ENCODE peak calls at places on chromosomes 7 and 10, in six cellular contexts. One of them, this sample, is unnamed.

GRCh38 chr10:17453377-17454091 is 861 bp downstream of the ST8SIA6 start:
- DNase-seq in A549: peak
- DNase-seq in HepG2: no peak
- DNase-seq in K562: peak
- DNase-seq in endothelial cell of umbilical vein: peak
- DNase-seq in GM12878: no peak
- DNase-seq in this sample: no peak

GRCh38 chr7:17371656-17372524 is 73.4 kb downstream of the AHR start:
- DNase-seq in A549: peak
- DNase-seq in K562: no peak
- DNase-seq in endothelial cell of umbilical vein: peak
- DNase-seq in GM12878: no peak
- DNase-seq in HepG2: peak
- DNase-seq in this sample: peak

GRCh38 chr10:52216852-52217251 is 97.2 kb upstream of the DKK1 start:
- DNase-seq in endothelial cell of umbilical vein: peak
- DNase-seq in A549: no peak
- DNase-seq in GM12878: peak
- DNase-seq in HepG2: no peak
- DNase-seq in K562: no peak
- DNase-seq in this sample: peak

GRCh38 chr10:126290232-126290631 is 98.0 kb downstream of the ADAM12 start:
- DNase-seq in A549: no peak
- DNase-seq in HepG2: no peak
- DNase-seq in endothelial cell of umbilical vein: no peak
- DNase-seq in GM12878: no peak
- DNase-seq in K562: no peak
- DNase-seq in this sample: no peak

GRCh38 chr10:17811466-17811865 is 2.3 kb downstream of the MRC1 start:
- DNase-seq in K562: no peak
- DNase-seq in endothelial cell of umbilical vein: no peak
- DNase-seq in HepG2: no peak
- DNase-seq in GM12878: no peak
- DNase-seq in A549: no peak
- DNase-seq in this sample: no peak

GRCh38 chr7:30412810-30413504 is 65.6 kb downstream of the NOD1 start:
- DNase-seq in HepG2: peak
- DNase-seq in endothelial cell of umbilical vein: peak
- DNase-seq in A549: peak
- DNase-seq in K562: peak
- DNase-seq in GM12878: peak
- DNase-seq in this sample: peak

GRCh38 chr10:4767033-4767814 is 58.8 kb upstream of the AKR1E2 start:
- DNase-seq in GM12878: no peak
- DNase-seq in HepG2: peak
- DNase-seq in K562: no peak
- DNase-seq in endothelial cell of umbilical vein: peak
- DNase-seq in A549: peak
- DNase-seq in this sample: peak

GRCh38 chr10:58351616-58352578 is 17.1 kb downstream of the UBE2D1 start:
- DNase-seq in K562: no peak
- DNase-seq in A549: no peak
- DNase-seq in endothelial cell of umbilical vein: no peak
- DNase-seq in GM12878: no peak
- DNase-seq in HepG2: no peak
- DNase-seq in this sample: no peak

GRCh38 chr10:25869609-25870008 is 64.4 kb upstream of the MYO3A start:
- DNase-seq in A549: no peak
- DNase-seq in endothelial cell of umbilical vein: no peak
- DNase-seq in K562: no peak
- DNase-seq in HepG2: no peak
- DNase-seq in GM12878: no peak
- DNase-seq in this sample: no peak

GRCh38 chr7:143299840-143300239 is 11.7 kb downstream of the CASP2 start:
- DNase-seq in endothelial cell of umbilical vein: peak
- DNase-seq in A549: peak
- DNase-seq in GM12878: no peak
- DNase-seq in K562: peak
- DNase-seq in HepG2: peak
- DNase-seq in this sample: peak

DNA sequence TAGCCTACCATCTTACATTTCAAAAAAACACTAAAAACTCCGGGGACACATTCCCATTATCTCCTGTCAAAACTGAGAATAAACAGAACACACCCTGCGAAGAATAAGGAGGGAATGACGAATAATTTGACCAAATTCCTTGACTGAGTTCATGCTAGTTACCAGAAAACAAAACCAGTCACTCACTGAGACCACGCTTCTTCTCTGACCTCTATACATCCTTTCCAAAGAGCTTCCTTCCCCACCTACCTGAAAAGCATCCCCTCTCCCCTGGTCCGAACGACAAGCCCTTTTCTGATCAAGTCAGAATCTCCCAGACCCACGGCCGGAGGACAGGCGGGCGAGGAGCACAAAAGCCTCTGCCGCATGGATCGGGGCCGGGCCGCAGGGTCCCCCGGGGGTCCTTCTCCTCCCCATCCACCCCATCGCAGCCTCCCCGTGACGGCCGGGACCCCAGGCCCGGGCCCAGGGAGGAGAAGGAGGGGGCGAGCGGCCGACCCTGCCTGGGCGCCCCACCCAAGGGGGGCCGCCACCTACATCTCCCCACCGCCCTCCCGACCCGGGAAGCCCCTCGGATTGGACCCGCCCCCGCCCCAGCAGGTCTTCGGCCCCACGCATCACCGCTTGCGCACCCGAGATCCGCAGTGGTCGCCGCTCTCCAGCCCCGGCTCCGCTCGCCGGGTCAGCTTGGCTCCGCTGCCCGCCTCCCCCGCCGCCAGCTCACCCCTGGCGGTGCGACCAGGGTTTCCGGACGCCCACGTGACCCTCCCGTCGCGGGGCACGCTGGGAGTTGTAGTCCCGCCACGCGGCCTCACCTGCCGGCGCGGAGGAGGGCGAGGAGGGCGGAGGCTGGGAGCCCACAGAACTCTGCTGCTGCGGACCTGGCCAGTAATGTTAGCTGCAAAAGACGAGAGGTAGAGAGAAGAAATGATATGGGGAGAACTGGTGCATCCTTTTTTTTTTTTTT is at the start of gene SLC37A3:
- DNase-seq in HepG2: peak
- DNase-seq in K562: peak
- DNase-seq in endothelial cell of umbilical vein: peak
- DNase-seq in A549: peak
- DNase-seq in GM12878: peak
- DNase-seq in this sample: peak
- TF ChIP-seq CTCF in HepG2: peak
- TF ChIP-seq CTCF in K562: no peak
- TF ChIP-seq CTCF in endothelial cell of umbilical vein: no peak
- TF ChIP-seq CTCF in A549: no peak
- TF ChIP-seq CTCF in GM12878: no peak
- TF ChIP-seq CTCF in this sample: no peak

GRCh38 chr10:63466168-63466935 is 575 bp upstream of the JMJD1C start:
- DNase-seq in GM12878: no peak
- DNase-seq in HepG2: peak
- DNase-seq in A549: peak
- DNase-seq in K562: peak
- DNase-seq in endothelial cell of umbilical vein: peak
- DNase-seq in this sample: peak
- TF ChIP-seq MYC in GM12878: no peak
- TF ChIP-seq MYC in HepG2: no peak
- TF ChIP-seq MYC in A549: no peak
- TF ChIP-seq MYC in K562: peak
- TF ChIP-seq MYC in endothelial cell of umbilical vein: no peak
- TF ChIP-seq MYC in this sample: no peak

GRCh38 chr7:158750702-158751101 is 46.1 kb upstream of the NCAPG2 start:
- DNase-seq in endothelial cell of umbilical vein: no peak
- DNase-seq in A549: no peak
- DNase-seq in GM12878: no peak
- DNase-seq in K562: no peak
- DNase-seq in HepG2: no peak
- DNase-seq in this sample: no peak

GRCh38 chr7:158751743-158752142 is 47.1 kb upstream of the NCAPG2 start:
- DNase-seq in GM12878: no peak
- DNase-seq in A549: no peak
- DNase-seq in K562: no peak
- DNase-seq in HepG2: no peak
- DNase-seq in endothelial cell of umbilical vein: no peak
- DNase-seq in this sample: no peak

GRCh38 chr7:158751199-158751598 is 46.6 kb upstream of the NCAPG2 start:
- DNase-seq in GM12878: no peak
- DNase-seq in A549: no peak
- DNase-seq in K562: no peak
- DNase-seq in HepG2: no peak
- DNase-seq in endothelial cell of umbilical vein: no peak
- DNase-seq in this sample: no peak

GRCh38 chr7:158754746-158755444 is 50.3 kb upstream of the NCAPG2 start:
- DNase-seq in A549: no peak
- DNase-seq in K562: no peak
- DNase-seq in endothelial cell of umbilical vein: peak
- DNase-seq in HepG2: no peak
- DNase-seq in GM12878: no peak
- DNase-seq in this sample: no peak

GRCh38 chr7:158753900-158754299 is 49.3 kb upstream of the NCAPG2 start:
- DNase-seq in A549: no peak
- DNase-seq in endothelial cell of umbilical vein: no peak
- DNase-seq in GM12878: no peak
- DNase-seq in HepG2: no peak
- DNase-seq in K562: no peak
- DNase-seq in this sample: no peak
- H3K4me3 ChIP-seq in A549: no peak
- H3K4me3 ChIP-seq in endothelial cell of umbilical vein: no peak
- H3K4me3 ChIP-seq in GM12878: no peak
- H3K4me3 ChIP-seq in HepG2: no peak
- H3K4me3 ChIP-seq in K562: no peak
- H3K4me3 ChIP-seq in this sample: no peak

GRCh38 chr10:125107972-125108580 is 52.3 kb downstream of the CTBP2 start:
- DNase-seq in HepG2: no peak
- DNase-seq in GM12878: no peak
- DNase-seq in A549: no peak
- DNase-seq in K562: no peak
- DNase-seq in endothelial cell of umbilical vein: no peak
- DNase-seq in this sample: no peak
- TF ChIP-seq CTCF in HepG2: no peak
- TF ChIP-seq CTCF in GM12878: no peak
- TF ChIP-seq CTCF in A549: no peak
- TF ChIP-seq CTCF in K562: no peak
- TF ChIP-seq CTCF in endothelial cell of umbilical vein: no peak
- TF ChIP-seq CTCF in this sample: no peak

GRCh38 chr7:1818581-1819200 is 148.6 kb downstream of the ELFN1 start:
- DNase-seq in endothelial cell of umbilical vein: no peak
- DNase-seq in HepG2: no peak
- DNase-seq in A549: no peak
- DNase-seq in GM12878: no peak
- DNase-seq in K562: no peak
- DNase-seq in this sample: no peak
- TF ChIP-seq MYC in endothelial cell of umbilical vein: no peak
- TF ChIP-seq MYC in HepG2: no peak
- TF ChIP-seq MYC in A549: no peak
- TF ChIP-seq MYC in GM12878: no peak
- TF ChIP-seq MYC in K562: no peak
- TF ChIP-seq MYC in this sample: no peak

DNA sequence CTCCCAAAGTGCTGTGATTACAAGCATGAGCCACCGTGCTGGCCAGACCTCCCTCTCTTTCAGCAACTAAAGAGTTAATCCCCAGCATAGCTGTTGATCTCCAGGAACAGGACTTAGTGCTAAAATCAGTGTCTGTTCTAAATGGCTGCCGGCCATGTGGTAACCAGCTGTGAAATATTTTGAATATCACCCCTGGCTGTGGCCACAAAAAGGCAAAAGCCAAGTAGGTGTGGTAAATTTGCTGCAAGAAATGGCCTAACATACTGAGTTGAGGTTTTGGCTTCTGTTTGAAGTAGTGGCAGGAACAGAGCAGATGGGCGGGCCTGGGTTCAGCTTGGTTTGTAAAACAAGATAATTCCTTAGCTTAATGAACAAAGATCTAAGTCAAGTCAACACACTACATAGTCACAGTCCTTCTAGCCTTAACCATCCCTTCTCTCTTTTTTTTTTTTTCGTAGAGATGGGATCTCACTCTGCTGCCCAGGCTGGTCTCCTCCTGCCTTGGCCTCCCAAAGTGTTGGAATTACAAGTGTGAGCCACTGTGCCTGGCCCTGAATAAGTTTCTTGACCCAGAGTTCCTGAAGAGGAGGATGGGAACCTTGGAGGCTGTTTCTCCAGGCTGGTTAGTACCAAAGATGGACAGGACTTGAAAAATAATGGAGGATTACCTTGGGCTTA is 22.7 kb upstream of the AGFG2 start:
- DNase-seq in HepG2: peak
- DNase-seq in endothelial cell of umbilical vein: no peak
- DNase-seq in K562: peak
- DNase-seq in A549: peak
- DNase-seq in GM12878: peak
- DNase-seq in this sample: no peak
- H3K4me3 ChIP-seq in HepG2: no peak
- H3K4me3 ChIP-seq in endothelial cell of umbilical vein: no peak
- H3K4me3 ChIP-seq in K562: no peak
- H3K4me3 ChIP-seq in A549: no peak
- H3K4me3 ChIP-seq in GM12878: no peak
- H3K4me3 ChIP-seq in this sample: no peak

GRCh38 chr10:117078168-117078837 is 59.8 kb downstream of the VAX1 start:
- DNase-seq in GM12878: no peak
- DNase-seq in A549: no peak
- DNase-seq in K562: no peak
- DNase-seq in endothelial cell of umbilical vein: no peak
- DNase-seq in HepG2: no peak
- DNase-seq in this sample: no peak

GRCh38 chr10:117071293-117072050 is 66.5 kb upstream of the SHTN1 start:
- DNase-seq in HepG2: no peak
- DNase-seq in A549: no peak
- DNase-seq in K562: no peak
- DNase-seq in endothelial cell of umbilical vein: no peak
- DNase-seq in GM12878: no peak
- DNase-seq in this sample: no peak

GRCh38 chr10:117075064-117075463 is 63.0 kb downstream of the VAX1 start:
- DNase-seq in endothelial cell of umbilical vein: no peak
- DNase-seq in K562: no peak
- DNase-seq in GM12878: no peak
- DNase-seq in HepG2: no peak
- DNase-seq in A549: peak
- DNase-seq in this sample: no peak

DNA sequence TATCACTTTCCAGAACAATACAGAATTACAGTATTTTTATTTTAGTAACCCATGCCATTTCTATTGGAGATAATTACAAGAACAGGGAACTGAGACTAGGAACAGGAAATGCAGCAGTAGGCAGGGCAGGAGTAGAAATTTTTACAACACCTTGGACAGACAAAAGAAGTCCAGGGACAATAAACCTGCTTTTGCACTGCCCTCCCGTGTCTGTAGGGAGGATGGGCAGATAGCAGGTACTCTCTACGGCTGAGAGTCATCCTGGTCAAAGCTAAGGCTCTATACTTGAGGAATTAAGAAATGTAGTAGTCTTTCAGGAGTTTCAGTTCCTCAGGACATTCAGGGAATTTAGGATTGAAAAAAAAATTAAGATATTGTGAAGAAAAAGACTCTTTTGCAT is 63.4 kb downstream of the VAX1 start:
- DNase-seq in K562: no peak
- DNase-seq in A549: peak
- DNase-seq in GM12878: no peak
- DNase-seq in endothelial cell of umbilical vein: no peak
- DNase-seq in HepG2: peak
- DNase-seq in this sample: no peak
- TF ChIP-seq CTCF in K562: peak
- TF ChIP-seq CTCF in A549: peak
- TF ChIP-seq CTCF in GM12878: peak
- TF ChIP-seq CTCF in endothelial cell of umbilical vein: no peak
- TF ChIP-seq CTCF in HepG2: peak
- TF ChIP-seq CTCF in this sample: no peak

GRCh38 chr10:50216894-50217293 is 34.4 kb downstream of the ASAH2 start:
- DNase-seq in endothelial cell of umbilical vein: no peak
- DNase-seq in HepG2: peak
- DNase-seq in K562: no peak
- DNase-seq in GM12878: no peak
- DNase-seq in A549: no peak
- DNase-seq in this sample: peak
- TF ChIP-seq MYC in endothelial cell of umbilical vein: no peak
- TF ChIP-seq MYC in HepG2: no peak
- TF ChIP-seq MYC in K562: no peak
- TF ChIP-seq MYC in GM12878: no peak
- TF ChIP-seq MYC in A549: no peak
- TF ChIP-seq MYC in this sample: no peak

This sample was measured in NB4.